ENCODE peak calls at places on chromosomes 2 and 18, in ten cellular contexts. One of them, this sample, is unnamed.
A peak's percentile ranks its signal among the peaks of the same experiment; 100 is the strongest.

GRCh38 chr2:143730155-143730949 is 601.1 kb downstream of the ARHGAP15 start:
- DNase-seq in IMR-90: peak; percentile 22
- DNase-seq in K562: peak; percentile 14
- DNase-seq in sigmoid colon: no peak
- DNase-seq in body of pancreas: no peak
- DNase-seq in ovary: no peak
- DNase-seq in stomach: no peak
- DNase-seq in right lobe of liver: no peak
- DNase-seq in endothelial cell of umbilical vein: no peak
- DNase-seq in upper lobe of left lung: no peak
- DNase-seq in this sample: no peak

GRCh38 chr2:174939046-174939445 is 66.1 kb downstream of the CHN1 start:
- DNase-seq in IMR-90: peak; percentile 79
- DNase-seq in K562: no peak
- DNase-seq in sigmoid colon: no peak
- DNase-seq in body of pancreas: no peak
- DNase-seq in ovary: no peak
- DNase-seq in stomach: no peak
- DNase-seq in right lobe of liver: no peak
- DNase-seq in endothelial cell of umbilical vein: no peak
- DNase-seq in upper lobe of left lung: no peak
- DNase-seq in this sample: no peak

GRCh38 chr2:128374711-128375413 is 56.2 kb upstream of the HS6ST1 start:
- DNase-seq in IMR-90: no peak
- DNase-seq in K562: no peak
- DNase-seq in sigmoid colon: no peak
- DNase-seq in body of pancreas: peak; percentile 13
- DNase-seq in ovary: no peak
- DNase-seq in stomach: peak; percentile 24
- DNase-seq in right lobe of liver: peak; percentile 13
- DNase-seq in endothelial cell of umbilical vein: no peak
- DNase-seq in upper lobe of left lung: no peak
- DNase-seq in this sample: peak; percentile 7

GRCh38 chr2:160241251-160242137 is 41.4 kb upstream of the ITGB6 start:
- DNase-seq in IMR-90: peak; percentile 81
- DNase-seq in K562: no peak
- DNase-seq in sigmoid colon: peak; percentile 64
- DNase-seq in body of pancreas: peak; percentile 86
- DNase-seq in ovary: no peak
- DNase-seq in stomach: peak; percentile 45
- DNase-seq in right lobe of liver: peak; percentile 28
- DNase-seq in endothelial cell of umbilical vein: peak; percentile 95
- DNase-seq in upper lobe of left lung: no peak
- DNase-seq in this sample: no peak

GRCh38 chr2:135055182-135055786 is 3.2 kb downstream of the RAB3GAP1 start:
- DNase-seq in IMR-90: peak; percentile 81
- DNase-seq in K562: no peak
- DNase-seq in sigmoid colon: no peak
- DNase-seq in body of pancreas: no peak
- DNase-seq in ovary: no peak
- DNase-seq in stomach: no peak
- DNase-seq in right lobe of liver: no peak
- DNase-seq in endothelial cell of umbilical vein: peak; percentile 53
- DNase-seq in upper lobe of left lung: no peak
- DNase-seq in this sample: no peak

GRCh38 chr2:165793779-165794519 is at the start of gene GALNT3:
- DNase-seq in IMR-90: no peak
- DNase-seq in K562: no peak
- DNase-seq in sigmoid colon: peak; percentile 65
- DNase-seq in body of pancreas: peak; percentile 98
- DNase-seq in ovary: peak; percentile 22
- DNase-seq in stomach: peak; percentile 96
- DNase-seq in right lobe of liver: peak; percentile 54
- DNase-seq in endothelial cell of umbilical vein: no peak
- DNase-seq in upper lobe of left lung: peak; percentile 96
- DNase-seq in this sample: peak; percentile 46

GRCh38 chr2:226835420-226835795 is 446 bp upstream of the RHBDD1 start:
- DNase-seq in IMR-90: peak; percentile 29
- DNase-seq in K562: peak; percentile 91
- DNase-seq in sigmoid colon: peak; percentile 77
- DNase-seq in body of pancreas: peak; percentile 37
- DNase-seq in ovary: no peak
- DNase-seq in stomach: no peak
- DNase-seq in right lobe of liver: peak; percentile 51
- DNase-seq in endothelial cell of umbilical vein: no peak
- DNase-seq in upper lobe of left lung: no peak
- DNase-seq in this sample: no peak

GRCh38 chr2:111168528-111168929 is 47.8 kb downstream of the BCL2L11 start:
- DNase-seq in IMR-90: peak; percentile 89
- DNase-seq in K562: peak; percentile 87
- DNase-seq in sigmoid colon: no peak
- DNase-seq in body of pancreas: peak; percentile 61
- DNase-seq in ovary: no peak
- DNase-seq in stomach: peak; percentile 67
- DNase-seq in right lobe of liver: peak; percentile 39
- DNase-seq in endothelial cell of umbilical vein: peak; percentile 54
- DNase-seq in upper lobe of left lung: no peak
- DNase-seq in this sample: no peak

GRCh38 chr2:196827356-196827755 is 18.2 kb upstream of the C2orf66 start:
- DNase-seq in IMR-90: no peak
- DNase-seq in K562: no peak
- DNase-seq in sigmoid colon: no peak
- DNase-seq in body of pancreas: no peak
- DNase-seq in ovary: no peak
- DNase-seq in stomach: no peak
- DNase-seq in right lobe of liver: no peak
- DNase-seq in endothelial cell of umbilical vein: peak; percentile 35
- DNase-seq in upper lobe of left lung: no peak
- DNase-seq in this sample: no peak

GRCh38 chr2:28720345-28720744 is 31.3 kb upstream of the PPP1CB start:
- DNase-seq in IMR-90: no peak
- DNase-seq in K562: no peak
- DNase-seq in sigmoid colon: no peak
- DNase-seq in body of pancreas: no peak
- DNase-seq in ovary: no peak
- DNase-seq in stomach: no peak
- DNase-seq in right lobe of liver: no peak
- DNase-seq in endothelial cell of umbilical vein: no peak
- DNase-seq in upper lobe of left lung: no peak
- DNase-seq in this sample: no peak

GRCh38 chr2:29113027-29113686 is 2.1 kb upstream of the CLIP4 start:
- DNase-seq in IMR-90: peak; percentile 76
- DNase-seq in K562: no peak
- DNase-seq in sigmoid colon: no peak
- DNase-seq in body of pancreas: no peak
- DNase-seq in ovary: no peak
- DNase-seq in stomach: no peak
- DNase-seq in right lobe of liver: no peak
- DNase-seq in endothelial cell of umbilical vein: no peak
- DNase-seq in upper lobe of left lung: no peak
- DNase-seq in this sample: no peak

GRCh38 chr2:127196998-127197397 is 23.1 kb downstream of the CYP27C1 start:
- DNase-seq in IMR-90: no peak
- DNase-seq in K562: peak; percentile 27
- DNase-seq in sigmoid colon: no peak
- DNase-seq in body of pancreas: no peak
- DNase-seq in ovary: no peak
- DNase-seq in stomach: no peak
- DNase-seq in right lobe of liver: no peak
- DNase-seq in endothelial cell of umbilical vein: no peak
- DNase-seq in upper lobe of left lung: no peak
- DNase-seq in this sample: no peak

GRCh38 chr18:70128271-70128670 is 77.2 kb downstream of the RTTN start:
- DNase-seq in IMR-90: no peak
- DNase-seq in K562: no peak
- DNase-seq in sigmoid colon: no peak
- DNase-seq in body of pancreas: no peak
- DNase-seq in ovary: no peak
- DNase-seq in stomach: no peak
- DNase-seq in right lobe of liver: no peak
- DNase-seq in endothelial cell of umbilical vein: no peak
- DNase-seq in upper lobe of left lung: no peak
- DNase-seq in this sample: no peak

GRCh38 chr2:42327125-42327524 is 33.9 kb downstream of the COX7A2L start:
- DNase-seq in IMR-90: no peak
- DNase-seq in K562: no peak
- DNase-seq in sigmoid colon: no peak
- DNase-seq in body of pancreas: no peak
- DNase-seq in ovary: no peak
- DNase-seq in stomach: no peak
- DNase-seq in right lobe of liver: no peak
- DNase-seq in endothelial cell of umbilical vein: no peak
- DNase-seq in upper lobe of left lung: no peak
- DNase-seq in this sample: no peak

GRCh38 chr2:233075966-233076339 is 15.8 kb downstream of the INPP5D start:
- DNase-seq in IMR-90: no peak
- DNase-seq in K562: no peak
- DNase-seq in sigmoid colon: no peak
- DNase-seq in body of pancreas: no peak
- DNase-seq in ovary: no peak
- DNase-seq in stomach: peak; percentile 30
- DNase-seq in right lobe of liver: no peak
- DNase-seq in endothelial cell of umbilical vein: peak; percentile 17
- DNase-seq in upper lobe of left lung: no peak
- DNase-seq in this sample: no peak
- TF ChIP-seq POLR2A in IMR-90: no peak
- TF ChIP-seq POLR2A in K562: no peak
- TF ChIP-seq POLR2A in sigmoid colon: no peak
- TF ChIP-seq POLR2A in body of pancreas: no peak
- TF ChIP-seq POLR2A in ovary: no peak
- TF ChIP-seq POLR2A in stomach: no peak
- TF ChIP-seq POLR2A in right lobe of liver: no peak
- TF ChIP-seq POLR2A in endothelial cell of umbilical vein: no peak
- TF ChIP-seq POLR2A in upper lobe of left lung: peak; percentile 26
- TF ChIP-seq POLR2A in this sample: no peak

GRCh38 chr2:36359006-36359580 is 3.5 kb downstream of the CRIM1 start:
- DNase-seq in IMR-90: peak; percentile 48
- DNase-seq in K562: no peak
- DNase-seq in sigmoid colon: no peak
- DNase-seq in body of pancreas: no peak
- DNase-seq in ovary: no peak
- DNase-seq in stomach: no peak
- DNase-seq in right lobe of liver: no peak
- DNase-seq in endothelial cell of umbilical vein: peak; percentile 45
- DNase-seq in upper lobe of left lung: no peak
- DNase-seq in this sample: no peak
- TF ChIP-seq CTCF in IMR-90: peak; percentile 41
- TF ChIP-seq CTCF in K562: no peak
- TF ChIP-seq CTCF in sigmoid colon: no peak
- TF ChIP-seq CTCF in body of pancreas: peak; percentile 30
- TF ChIP-seq CTCF in ovary: no peak
- TF ChIP-seq CTCF in stomach: peak; percentile 7
- TF ChIP-seq CTCF in right lobe of liver: peak; percentile 30
- TF ChIP-seq CTCF in endothelial cell of umbilical vein: peak; percentile 4
- TF ChIP-seq CTCF in upper lobe of left lung: no peak
- TF ChIP-seq CTCF in this sample: no peak

GRCh38 chr2:223935459-223936125 is 9.5 kb downstream of the WDFY1 start:
- DNase-seq in IMR-90: no peak
- DNase-seq in K562: no peak
- DNase-seq in sigmoid colon: no peak
- DNase-seq in body of pancreas: peak; percentile 37
- DNase-seq in ovary: no peak
- DNase-seq in stomach: no peak
- DNase-seq in right lobe of liver: no peak
- DNase-seq in endothelial cell of umbilical vein: no peak
- DNase-seq in upper lobe of left lung: no peak
- DNase-seq in this sample: no peak

GRCh38 chr2:223934870-223935269 is 10.3 kb downstream of the WDFY1 start:
- DNase-seq in IMR-90: no peak
- DNase-seq in K562: no peak
- DNase-seq in sigmoid colon: no peak
- DNase-seq in body of pancreas: no peak
- DNase-seq in ovary: no peak
- DNase-seq in stomach: no peak
- DNase-seq in right lobe of liver: no peak
- DNase-seq in endothelial cell of umbilical vein: no peak
- DNase-seq in upper lobe of left lung: no peak
- DNase-seq in this sample: no peak

GRCh38 chr2:223930002-223930976 is 14.8 kb downstream of the WDFY1 start:
- DNase-seq in IMR-90: peak; percentile 76
- DNase-seq in K562: peak; percentile 73
- DNase-seq in sigmoid colon: peak; percentile 69
- DNase-seq in body of pancreas: peak; percentile 42
- DNase-seq in ovary: no peak
- DNase-seq in stomach: peak; percentile 37
- DNase-seq in right lobe of liver: peak; percentile 75
- DNase-seq in endothelial cell of umbilical vein: no peak
- DNase-seq in upper lobe of left lung: peak; percentile 40
- DNase-seq in this sample: peak; percentile 38

GRCh38 chr2:223936862-223937326 is 8.2 kb downstream of the WDFY1 start:
- DNase-seq in IMR-90: peak; percentile 38
- DNase-seq in K562: no peak
- DNase-seq in sigmoid colon: no peak
- DNase-seq in body of pancreas: no peak
- DNase-seq in ovary: no peak
- DNase-seq in stomach: no peak
- DNase-seq in right lobe of liver: no peak
- DNase-seq in endothelial cell of umbilical vein: peak; percentile 77
- DNase-seq in upper lobe of left lung: no peak
- DNase-seq in this sample: no peak

DNA sequence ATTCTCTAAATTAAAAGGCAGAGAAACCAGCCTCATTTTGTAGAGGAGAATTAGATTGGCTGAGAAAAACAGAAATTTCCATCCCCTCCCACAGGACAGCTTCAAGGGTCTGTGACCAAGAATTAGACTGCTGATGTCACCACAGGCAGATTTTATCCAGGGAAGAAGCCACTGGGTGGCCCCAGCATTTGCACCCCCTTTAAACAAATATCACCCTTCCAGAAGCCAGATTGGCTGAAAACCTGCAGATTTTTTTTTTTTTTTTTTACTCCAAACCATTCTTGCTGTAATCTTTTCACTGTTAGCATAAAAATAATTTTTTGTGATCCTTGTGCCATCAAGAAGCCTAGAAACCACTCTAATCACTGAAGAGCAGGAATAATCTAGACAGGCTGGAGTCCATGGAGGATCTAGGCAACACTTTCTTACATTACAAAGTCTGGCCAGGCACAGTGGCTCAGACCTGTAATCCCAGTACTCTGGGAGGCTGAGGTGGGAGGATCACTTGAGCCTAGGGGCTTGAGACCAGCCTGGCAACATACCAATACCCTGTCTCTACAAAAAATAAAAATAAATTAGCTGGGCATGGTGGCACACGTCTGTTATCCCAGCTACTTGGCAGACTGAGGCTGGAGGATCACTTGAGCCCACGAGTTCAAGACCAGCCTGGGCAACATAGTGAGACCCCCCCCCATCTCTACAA is 11.9 kb downstream of the WDFY1 start:
- DNase-seq in IMR-90: no peak
- DNase-seq in K562: no peak
- DNase-seq in sigmoid colon: no peak
- DNase-seq in body of pancreas: no peak
- DNase-seq in ovary: no peak
- DNase-seq in stomach: no peak
- DNase-seq in right lobe of liver: no peak
- DNase-seq in endothelial cell of umbilical vein: no peak
- DNase-seq in upper lobe of left lung: no peak
- DNase-seq in this sample: no peak
- H3K4me1 ChIP-seq in IMR-90: peaks cover 23% of the 10 kb centered on the region
- H3K4me1 ChIP-seq in K562: peaks cover 4% of the 10 kb centered on the region
- H3K4me1 ChIP-seq in sigmoid colon: peaks cover 46% of the 10 kb centered on the region
- H3K4me1 ChIP-seq in body of pancreas: peaks cover 62% of the 10 kb centered on the region
- H3K4me1 ChIP-seq in ovary: peaks cover 19% of the 10 kb centered on the region
- H3K4me1 ChIP-seq in stomach: peaks cover 44% of the 10 kb centered on the region
- H3K4me1 ChIP-seq in right lobe of liver: no peaks in the 10 kb centered on the region
- H3K4me1 ChIP-seq in endothelial cell of umbilical vein: peaks cover 29% of the 10 kb centered on the region
- H3K4me1 ChIP-seq in upper lobe of left lung: peaks cover 49% of the 10 kb centered on the region
- H3K4me1 ChIP-seq in this sample: peaks cover 12% of the 10 kb centered on the region

GRCh38 chr2:152175368-152176112 is at the start of gene STAM2:
- DNase-seq in IMR-90: peak; percentile 88
- DNase-seq in K562: peak; percentile 94
- DNase-seq in sigmoid colon: peak; percentile 95
- DNase-seq in body of pancreas: peak; percentile 91
- DNase-seq in ovary: peak; percentile 90
- DNase-seq in stomach: peak; percentile 94
- DNase-seq in right lobe of liver: peak; percentile 92
- DNase-seq in endothelial cell of umbilical vein: peak; percentile 95
- DNase-seq in upper lobe of left lung: peak; percentile 99
- DNase-seq in this sample: peak; percentile 94
- TF ChIP-seq POLR2A in IMR-90: peak; percentile 92
- TF ChIP-seq POLR2A in K562: peak; percentile 98
- TF ChIP-seq POLR2A in sigmoid colon: peak; percentile 71
- TF ChIP-seq POLR2A in body of pancreas: peak; percentile 96
- TF ChIP-seq POLR2A in ovary: peak; percentile 61
- TF ChIP-seq POLR2A in stomach: no peak
- TF ChIP-seq POLR2A in right lobe of liver: peak; percentile 80
- TF ChIP-seq POLR2A in endothelial cell of umbilical vein: peak; percentile 93
- TF ChIP-seq POLR2A in upper lobe of left lung: peak; percentile 90
- TF ChIP-seq POLR2A in this sample: no peak